ENCODE peak calls at places on chromosomes 2 and 18, in four cellular contexts. One of them, this sample, is unnamed.

GRCh38 chr2:155060906-155061305 is 362.4 kb downstream of the KCNJ3 start:
- DNase-seq in sigmoid colon: no peak
- DNase-seq in upper lobe of left lung: no peak
- DNase-seq in HCT116: no peak
- DNase-seq in this sample: no peak

GRCh38 chr2:112622528-112622849 is 23.2 kb upstream of the SLC20A1 start:
- DNase-seq in sigmoid colon: peak
- DNase-seq in upper lobe of left lung: no peak
- DNase-seq in HCT116: no peak
- DNase-seq in this sample: no peak

GRCh38 chr2:100615886-100616285 is 53.1 kb downstream of the PDCL3 start:
- DNase-seq in sigmoid colon: no peak
- DNase-seq in upper lobe of left lung: no peak
- DNase-seq in HCT116: no peak
- DNase-seq in this sample: peak

GRCh38 chr18:61727241-61727640 is 165.6 kb downstream of the RNF152 start:
- DNase-seq in sigmoid colon: no peak
- DNase-seq in upper lobe of left lung: no peak
- DNase-seq in HCT116: no peak
- DNase-seq in this sample: no peak

GRCh38 chr18:55321268-55322175 is 266.5 kb downstream of the TCF4 start:
- DNase-seq in sigmoid colon: peak
- DNase-seq in upper lobe of left lung: peak
- DNase-seq in HCT116: no peak
- DNase-seq in this sample: no peak

GRCh38 chr2:46481541-46482193 is 2.3 kb downstream of the TMEM247 start:
- DNase-seq in sigmoid colon: no peak
- DNase-seq in upper lobe of left lung: no peak
- DNase-seq in HCT116: no peak
- DNase-seq in this sample: no peak

GRCh38 chr2:4780679-4781078 is 911.5 kb upstream of the SOX11 start:
- DNase-seq in sigmoid colon: no peak
- DNase-seq in upper lobe of left lung: no peak
- DNase-seq in HCT116: no peak
- DNase-seq in this sample: no peak

GRCh38 chr2:59182249-59182648 is 941.1 kb upstream of the FANCL start:
- DNase-seq in sigmoid colon: no peak
- DNase-seq in upper lobe of left lung: no peak
- DNase-seq in HCT116: no peak
- DNase-seq in this sample: no peak

GRCh38 chr2:120596990-120597594 is 138.6 kb upstream of the GLI2 start:
- DNase-seq in sigmoid colon: peak
- DNase-seq in upper lobe of left lung: no peak
- DNase-seq in HCT116: no peak
- DNase-seq in this sample: no peak

GRCh38 chr2:110853516-110853915 is 121.1 kb downstream of the ACOXL start:
- DNase-seq in sigmoid colon: no peak
- DNase-seq in upper lobe of left lung: no peak
- DNase-seq in HCT116: peak
- DNase-seq in this sample: no peak

DNA sequence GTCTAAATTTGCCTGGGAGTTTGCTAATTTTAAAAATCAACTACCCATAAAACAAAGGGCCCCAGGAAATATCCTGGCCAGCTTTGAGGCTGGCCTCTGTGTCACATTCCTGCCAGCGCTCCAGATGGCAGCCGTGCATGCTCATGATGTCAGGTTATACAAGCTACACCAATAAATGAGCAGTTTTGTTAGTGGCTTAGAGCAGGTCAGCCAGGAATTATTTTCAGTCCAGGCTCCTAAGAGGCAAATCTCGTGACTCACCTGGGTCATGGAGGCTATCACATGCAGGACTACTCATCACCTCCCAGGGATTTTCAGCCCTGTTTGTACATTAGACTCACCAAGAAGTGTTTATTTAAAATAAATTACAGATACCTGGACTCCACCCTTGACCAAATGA is 31.7 kb downstream of the ABHD3 start:
- DNase-seq in sigmoid colon: no peak
- DNase-seq in upper lobe of left lung: no peak
- DNase-seq in HCT116: peak
- DNase-seq in this sample: no peak
- H3K27ac ChIP-seq in sigmoid colon: no peak
- H3K27ac ChIP-seq in upper lobe of left lung: no peak
- H3K27ac ChIP-seq in HCT116: peak
- H3K27ac ChIP-seq in this sample: no peak

GRCh38 chr2:101696272-101697123 is 1.0 kb upstream of the MAP4K4 start:
- DNase-seq in sigmoid colon: no peak
- DNase-seq in upper lobe of left lung: no peak
- DNase-seq in HCT116: no peak
- DNase-seq in this sample: no peak

GRCh38 chr2:101697794-101698418 is 399 bp downstream of the MAP4K4 start:
- DNase-seq in sigmoid colon: no peak
- DNase-seq in upper lobe of left lung: peak
- DNase-seq in HCT116: no peak
- DNase-seq in this sample: no peak

GRCh38 chr2:101699191-101699938 is 1.9 kb downstream of the MAP4K4 start:
- DNase-seq in sigmoid colon: no peak
- DNase-seq in upper lobe of left lung: no peak
- DNase-seq in HCT116: no peak
- DNase-seq in this sample: no peak

GRCh38 chr2:101698419-101699190 is 1.1 kb downstream of the MAP4K4 start:
- DNase-seq in sigmoid colon: no peak
- DNase-seq in upper lobe of left lung: no peak
- DNase-seq in HCT116: peak
- DNase-seq in this sample: no peak

GRCh38 chr2:101697124-101697793 is at the start of gene MAP4K4:
- DNase-seq in sigmoid colon: peak
- DNase-seq in upper lobe of left lung: peak
- DNase-seq in HCT116: peak
- DNase-seq in this sample: no peak
- TF ChIP-seq POLR2AphosphoS5 in sigmoid colon: peak
- TF ChIP-seq POLR2AphosphoS5 in upper lobe of left lung: peak
- TF ChIP-seq POLR2AphosphoS5 in HCT116: peak
- TF ChIP-seq POLR2AphosphoS5 in this sample: no peak

DNA sequence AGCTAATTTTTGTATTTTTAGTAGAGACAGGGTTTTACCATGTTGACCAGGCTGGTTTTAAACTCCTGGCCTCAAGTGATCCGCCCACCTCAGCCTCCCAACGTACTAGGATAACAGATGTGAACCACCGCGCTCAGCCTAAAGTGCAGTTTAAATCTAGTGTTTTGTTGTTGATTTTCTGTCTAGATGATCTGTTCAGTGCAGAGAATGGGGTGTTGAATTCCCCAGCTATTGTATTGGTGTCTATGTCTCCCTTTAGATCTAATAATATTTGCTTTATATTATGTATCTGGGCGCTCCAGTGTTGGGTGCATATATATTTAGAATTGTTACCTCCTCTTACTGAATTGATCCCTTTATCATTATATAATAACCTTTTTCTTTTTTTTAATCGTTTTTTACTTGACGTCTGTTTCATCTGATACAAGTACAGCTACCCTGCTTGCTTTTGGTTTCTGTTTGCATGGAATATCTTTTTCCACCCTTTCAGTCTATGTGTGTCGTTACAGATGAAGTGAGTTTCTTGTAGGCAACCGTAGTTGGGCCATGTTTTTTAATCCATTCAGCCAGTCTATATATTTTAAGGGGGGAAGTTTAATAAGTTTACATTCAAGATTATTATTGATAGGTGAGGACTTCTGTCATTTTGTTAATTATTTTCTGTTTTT is 34.3 kb downstream of the GALM start:
- DNase-seq in sigmoid colon: no peak
- DNase-seq in upper lobe of left lung: no peak
- DNase-seq in HCT116: no peak
- DNase-seq in this sample: no peak
- H3K27ac ChIP-seq in sigmoid colon: no peak
- H3K27ac ChIP-seq in upper lobe of left lung: no peak
- H3K27ac ChIP-seq in HCT116: no peak
- H3K27ac ChIP-seq in this sample: no peak

DNA sequence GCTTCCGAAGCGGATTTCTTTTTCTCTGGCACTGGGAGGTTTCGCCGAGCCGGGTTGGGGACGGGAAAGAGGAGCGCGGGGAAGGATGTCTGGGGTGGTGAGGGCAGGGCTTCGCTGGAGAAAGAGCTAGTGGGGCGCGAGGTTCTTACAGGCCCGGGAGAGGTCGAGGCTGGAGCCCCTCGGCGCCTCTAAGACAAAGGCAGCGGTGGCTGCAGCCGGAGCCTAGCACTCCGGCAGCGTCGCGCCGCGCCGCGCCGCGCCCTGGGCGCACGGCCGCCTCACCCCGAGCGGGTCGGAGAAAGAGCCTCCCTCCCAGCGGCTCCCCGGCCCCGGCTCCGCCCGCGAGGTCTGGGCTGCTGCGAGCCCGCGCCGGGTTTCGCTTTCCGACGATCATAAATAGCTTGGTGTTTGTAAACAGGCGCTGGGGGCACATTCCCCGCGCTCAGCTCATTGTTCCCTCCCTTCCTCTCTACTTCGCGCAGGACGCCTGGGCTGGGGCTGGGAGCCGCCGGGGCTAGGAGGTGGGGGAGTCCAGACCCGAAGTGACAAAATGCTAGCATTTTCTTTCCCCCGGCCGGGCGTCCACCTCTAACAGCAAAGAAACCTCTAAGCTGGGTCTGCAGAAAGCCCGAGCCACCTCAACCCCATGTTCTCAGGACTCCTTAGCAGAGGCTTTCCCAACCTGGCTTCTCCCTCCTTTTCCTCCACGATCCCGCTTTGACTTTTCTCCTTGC is 813 bp upstream of the MEIS1 start:
- DNase-seq in sigmoid colon: peak
- DNase-seq in upper lobe of left lung: peak
- DNase-seq in HCT116: no peak
- DNase-seq in this sample: no peak
- TF ChIP-seq POLR2AphosphoS5 in sigmoid colon: peak
- TF ChIP-seq POLR2AphosphoS5 in upper lobe of left lung: peak
- TF ChIP-seq POLR2AphosphoS5 in HCT116: no peak
- TF ChIP-seq POLR2AphosphoS5 in this sample: no peak

DNA sequence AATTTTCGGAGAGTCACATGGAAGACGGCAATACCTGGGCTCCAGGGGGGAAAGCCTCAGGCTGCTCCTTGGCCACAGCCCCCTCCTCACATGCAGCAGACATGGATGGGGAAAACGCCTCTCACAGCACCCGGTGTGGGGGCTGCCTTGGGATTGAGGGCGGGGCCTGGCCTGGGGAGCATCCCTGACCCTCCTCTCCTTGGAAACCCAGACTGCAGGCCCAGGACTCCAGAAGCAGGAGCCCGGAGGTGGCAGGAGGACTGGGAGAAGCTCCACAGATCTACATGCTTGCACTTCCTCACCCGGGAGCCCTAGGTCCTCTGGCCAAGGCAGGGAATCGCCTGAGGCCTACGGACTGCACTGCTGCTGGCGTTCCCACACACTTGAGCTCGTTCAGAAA is 12.1 kb upstream of the HES6 start:
- DNase-seq in sigmoid colon: no peak
- DNase-seq in upper lobe of left lung: no peak
- DNase-seq in HCT116: no peak
- DNase-seq in this sample: no peak
- H3K27ac ChIP-seq in sigmoid colon: no peak
- H3K27ac ChIP-seq in upper lobe of left lung: no peak
- H3K27ac ChIP-seq in HCT116: no peak
- H3K27ac ChIP-seq in this sample: no peak

This sample was measured in vagina.